ENCODE peak calls at places on chromosomes 2 and 18, in ten cellular contexts. One of them, this sample, is unnamed.
A peak's percentile ranks its signal among the peaks of the same experiment; 100 is the strongest.

GRCh38 chr2:68796306-68796905 is 61.8 kb downstream of the ARHGAP25 start:
- DNase-seq in NCI-H524: no peak
- DNase-seq in progenitor cell of endocrine pancreas: no peak
- DNase-seq in BE2C: no peak
- DNase-seq in WTC11: no peak
- DNase-seq in stimulated activated CD4-positive, alpha-beta T cell treated with anti-CD3 and anti-CD28 coated beads, Interleukin-15, amount 100 ng/mL, for 24 hours: no peak
- DNase-seq in EL: peak; percentile 19
- DNase-seq in GM20000: no peak
- DNase-seq in NCI-H460: no peak
- DNase-seq in MV-4-11: peak; percentile 83
- DNase-seq in this sample: no peak

GRCh38 chr18:21129586-21130216 is 18.1 kb upstream of the ROCK1 start:
- DNase-seq in NCI-H524: no peak
- DNase-seq in progenitor cell of endocrine pancreas: no peak
- DNase-seq in BE2C: no peak
- DNase-seq in WTC11: no peak
- DNase-seq in stimulated activated CD4-positive, alpha-beta T cell treated with anti-CD3 and anti-CD28 coated beads, Interleukin-15, amount 100 ng/mL, for 24 hours: no peak
- DNase-seq in EL: peak; percentile 70
- DNase-seq in GM20000: no peak
- DNase-seq in NCI-H460: no peak
- DNase-seq in MV-4-11: no peak
- DNase-seq in this sample: no peak

GRCh38 chr2:893311-893710 is 57.3 kb upstream of the SNTG2 start:
- DNase-seq in NCI-H524: peak; percentile 15
- DNase-seq in progenitor cell of endocrine pancreas: no peak
- DNase-seq in BE2C: peak; percentile 45
- DNase-seq in WTC11: peak; percentile 81
- DNase-seq in stimulated activated CD4-positive, alpha-beta T cell treated with anti-CD3 and anti-CD28 coated beads, Interleukin-15, amount 100 ng/mL, for 24 hours: no peak
- DNase-seq in EL: peak; percentile 14
- DNase-seq in GM20000: no peak
- DNase-seq in NCI-H460: peak; percentile 9
- DNase-seq in MV-4-11: no peak
- DNase-seq in this sample: no peak

GRCh38 chr2:79219383-79219988 is 59.9 kb upstream of the REG3A start:
- DNase-seq in NCI-H524: peak; percentile 54
- DNase-seq in progenitor cell of endocrine pancreas: peak; percentile 31
- DNase-seq in BE2C: peak; percentile 37
- DNase-seq in WTC11: peak; percentile 56
- DNase-seq in stimulated activated CD4-positive, alpha-beta T cell treated with anti-CD3 and anti-CD28 coated beads, Interleukin-15, amount 100 ng/mL, for 24 hours: peak; percentile 25
- DNase-seq in EL: peak; percentile 0
- DNase-seq in GM20000: peak; percentile 34
- DNase-seq in NCI-H460: peak; percentile 45
- DNase-seq in MV-4-11: peak; percentile 46
- DNase-seq in this sample: no peak

GRCh38 chr2:232816656-232817055 is 40.3 kb upstream of the KCNJ13 start:
- DNase-seq in NCI-H524: no peak
- DNase-seq in progenitor cell of endocrine pancreas: no peak
- DNase-seq in BE2C: no peak
- DNase-seq in WTC11: no peak
- DNase-seq in stimulated activated CD4-positive, alpha-beta T cell treated with anti-CD3 and anti-CD28 coated beads, Interleukin-15, amount 100 ng/mL, for 24 hours: no peak
- DNase-seq in EL: no peak
- DNase-seq in GM20000: no peak
- DNase-seq in NCI-H460: no peak
- DNase-seq in MV-4-11: peak; percentile 44
- DNase-seq in this sample: no peak

GRCh38 chr2:202317080-202317859 is 51.7 kb downstream of the NOP58 start:
- DNase-seq in NCI-H524: no peak
- DNase-seq in progenitor cell of endocrine pancreas: no peak
- DNase-seq in BE2C: peak; percentile 66
- DNase-seq in WTC11: no peak
- DNase-seq in stimulated activated CD4-positive, alpha-beta T cell treated with anti-CD3 and anti-CD28 coated beads, Interleukin-15, amount 100 ng/mL, for 24 hours: no peak
- DNase-seq in EL: peak; percentile 91
- DNase-seq in GM20000: no peak
- DNase-seq in NCI-H460: no peak
- DNase-seq in MV-4-11: no peak
- DNase-seq in this sample: no peak

GRCh38 chr18:56639094-56639361 is 636 bp upstream of the TXNL1 start:
- DNase-seq in NCI-H524: peak; percentile 31
- DNase-seq in progenitor cell of endocrine pancreas: no peak
- DNase-seq in BE2C: no peak
- DNase-seq in WTC11: no peak
- DNase-seq in stimulated activated CD4-positive, alpha-beta T cell treated with anti-CD3 and anti-CD28 coated beads, Interleukin-15, amount 100 ng/mL, for 24 hours: no peak
- DNase-seq in EL: no peak
- DNase-seq in GM20000: no peak
- DNase-seq in NCI-H460: no peak
- DNase-seq in MV-4-11: no peak
- DNase-seq in this sample: no peak

GRCh38 chr2:76808776-76809175 is 713.4 kb downstream of the LRRTM4 start:
- DNase-seq in NCI-H524: no peak
- DNase-seq in progenitor cell of endocrine pancreas: no peak
- DNase-seq in BE2C: no peak
- DNase-seq in WTC11: no peak
- DNase-seq in stimulated activated CD4-positive, alpha-beta T cell treated with anti-CD3 and anti-CD28 coated beads, Interleukin-15, amount 100 ng/mL, for 24 hours: no peak
- DNase-seq in EL: no peak
- DNase-seq in GM20000: no peak
- DNase-seq in NCI-H460: no peak
- DNase-seq in MV-4-11: no peak
- DNase-seq in this sample: no peak

GRCh38 chr18:67417864-67418523 is 98.5 kb downstream of the DSEL start:
- DNase-seq in NCI-H524: no peak
- DNase-seq in progenitor cell of endocrine pancreas: no peak
- DNase-seq in BE2C: no peak
- DNase-seq in WTC11: no peak
- DNase-seq in stimulated activated CD4-positive, alpha-beta T cell treated with anti-CD3 and anti-CD28 coated beads, Interleukin-15, amount 100 ng/mL, for 24 hours: peak; percentile 1
- DNase-seq in EL: peak; percentile 49
- DNase-seq in GM20000: peak; percentile 17
- DNase-seq in NCI-H460: peak; percentile 30
- DNase-seq in MV-4-11: peak; percentile 40
- DNase-seq in this sample: no peak

GRCh38 chr2:15730545-15731212 is 139.0 kb downstream of the DDX1 start:
- DNase-seq in NCI-H524: peak; percentile 73
- DNase-seq in progenitor cell of endocrine pancreas: no peak
- DNase-seq in BE2C: peak; percentile 92
- DNase-seq in WTC11: no peak
- DNase-seq in stimulated activated CD4-positive, alpha-beta T cell treated with anti-CD3 and anti-CD28 coated beads, Interleukin-15, amount 100 ng/mL, for 24 hours: no peak
- DNase-seq in EL: peak; percentile 86
- DNase-seq in GM20000: no peak
- DNase-seq in NCI-H460: peak; percentile 87
- DNase-seq in MV-4-11: peak; percentile 76
- DNase-seq in this sample: peak; percentile 30

GRCh38 chr18:37107748-37108522 is 279.0 kb downstream of the KIAA1328 start:
- DNase-seq in NCI-H524: no peak
- DNase-seq in progenitor cell of endocrine pancreas: no peak
- DNase-seq in BE2C: no peak
- DNase-seq in WTC11: no peak
- DNase-seq in stimulated activated CD4-positive, alpha-beta T cell treated with anti-CD3 and anti-CD28 coated beads, Interleukin-15, amount 100 ng/mL, for 24 hours: no peak
- DNase-seq in EL: no peak
- DNase-seq in GM20000: no peak
- DNase-seq in NCI-H460: no peak
- DNase-seq in MV-4-11: no peak
- DNase-seq in this sample: no peak

GRCh38 chr2:3650140-3650944 is 7.7 kb upstream of the ALLC start:
- DNase-seq in NCI-H524: peak; percentile 46
- DNase-seq in progenitor cell of endocrine pancreas: no peak
- DNase-seq in BE2C: peak; percentile 32
- DNase-seq in WTC11: no peak
- DNase-seq in stimulated activated CD4-positive, alpha-beta T cell treated with anti-CD3 and anti-CD28 coated beads, Interleukin-15, amount 100 ng/mL, for 24 hours: no peak
- DNase-seq in EL: no peak
- DNase-seq in GM20000: no peak
- DNase-seq in NCI-H460: no peak
- DNase-seq in MV-4-11: no peak
- DNase-seq in this sample: no peak

GRCh38 chr18:58977801-58978200 is 113.1 kb downstream of the ZNF532 start:
- DNase-seq in NCI-H524: no peak
- DNase-seq in progenitor cell of endocrine pancreas: no peak
- DNase-seq in BE2C: no peak
- DNase-seq in WTC11: no peak
- DNase-seq in stimulated activated CD4-positive, alpha-beta T cell treated with anti-CD3 and anti-CD28 coated beads, Interleukin-15, amount 100 ng/mL, for 24 hours: no peak
- DNase-seq in EL: no peak
- DNase-seq in GM20000: no peak
- DNase-seq in NCI-H460: no peak
- DNase-seq in MV-4-11: no peak
- DNase-seq in this sample: no peak

GRCh38 chr18:49011291-49011746 is 60.6 kb upstream of the SMAD7 start:
- DNase-seq in NCI-H524: no peak
- DNase-seq in progenitor cell of endocrine pancreas: no peak
- DNase-seq in BE2C: no peak
- DNase-seq in WTC11: peak; percentile 12
- DNase-seq in stimulated activated CD4-positive, alpha-beta T cell treated with anti-CD3 and anti-CD28 coated beads, Interleukin-15, amount 100 ng/mL, for 24 hours: no peak
- DNase-seq in EL: no peak
- DNase-seq in GM20000: no peak
- DNase-seq in NCI-H460: no peak
- DNase-seq in MV-4-11: no peak
- DNase-seq in this sample: no peak

GRCh38 chr2:190409616-190410015 is 1.5 kb downstream of the MFSD6 start:
- DNase-seq in NCI-H524: peak; percentile 26
- DNase-seq in progenitor cell of endocrine pancreas: no peak
- DNase-seq in BE2C: no peak
- DNase-seq in WTC11: no peak
- DNase-seq in stimulated activated CD4-positive, alpha-beta T cell treated with anti-CD3 and anti-CD28 coated beads, Interleukin-15, amount 100 ng/mL, for 24 hours: no peak
- DNase-seq in EL: no peak
- DNase-seq in GM20000: no peak
- DNase-seq in NCI-H460: no peak
- DNase-seq in MV-4-11: no peak
- DNase-seq in this sample: no peak

GRCh38 chr18:62885804-62886203 is 170.5 kb downstream of the PHLPP1 start:
- DNase-seq in NCI-H524: no peak
- DNase-seq in progenitor cell of endocrine pancreas: no peak
- DNase-seq in BE2C: no peak
- DNase-seq in WTC11: no peak
- DNase-seq in stimulated activated CD4-positive, alpha-beta T cell treated with anti-CD3 and anti-CD28 coated beads, Interleukin-15, amount 100 ng/mL, for 24 hours: no peak
- DNase-seq in EL: no peak
- DNase-seq in GM20000: no peak
- DNase-seq in NCI-H460: no peak
- DNase-seq in MV-4-11: no peak
- DNase-seq in this sample: no peak

GRCh38 chr2:54908591-54908990 is 141.7 kb downstream of the RTN4 start:
- DNase-seq in NCI-H524: no peak
- DNase-seq in progenitor cell of endocrine pancreas: no peak
- DNase-seq in BE2C: no peak
- DNase-seq in WTC11: no peak
- DNase-seq in stimulated activated CD4-positive, alpha-beta T cell treated with anti-CD3 and anti-CD28 coated beads, Interleukin-15, amount 100 ng/mL, for 24 hours: no peak
- DNase-seq in EL: no peak
- DNase-seq in GM20000: no peak
- DNase-seq in NCI-H460: no peak
- DNase-seq in MV-4-11: no peak
- DNase-seq in this sample: no peak

GRCh38 chr2:74881626-74882298 is 47.8 kb downstream of the HK2 start:
- DNase-seq in NCI-H524: no peak
- DNase-seq in progenitor cell of endocrine pancreas: no peak
- DNase-seq in BE2C: no peak
- DNase-seq in WTC11: no peak
- DNase-seq in stimulated activated CD4-positive, alpha-beta T cell treated with anti-CD3 and anti-CD28 coated beads, Interleukin-15, amount 100 ng/mL, for 24 hours: no peak
- DNase-seq in EL: no peak
- DNase-seq in GM20000: no peak
- DNase-seq in NCI-H460: no peak
- DNase-seq in MV-4-11: no peak
- DNase-seq in this sample: no peak

GRCh38 chr2:215793747-215794595 is 219.4 kb downstream of the MREG start:
- DNase-seq in NCI-H524: no peak
- DNase-seq in progenitor cell of endocrine pancreas: no peak
- DNase-seq in BE2C: no peak
- DNase-seq in WTC11: no peak
- DNase-seq in stimulated activated CD4-positive, alpha-beta T cell treated with anti-CD3 and anti-CD28 coated beads, Interleukin-15, amount 100 ng/mL, for 24 hours: peak; percentile 65
- DNase-seq in EL: peak; percentile 87
- DNase-seq in GM20000: no peak
- DNase-seq in NCI-H460: no peak
- DNase-seq in MV-4-11: peak; percentile 94
- DNase-seq in this sample: peak; percentile 9

GRCh38 chr2:108936868-108937265 is 52.2 kb downstream of the EDAR start:
- DNase-seq in NCI-H524: no peak
- DNase-seq in progenitor cell of endocrine pancreas: no peak
- DNase-seq in BE2C: no peak
- DNase-seq in WTC11: no peak
- DNase-seq in stimulated activated CD4-positive, alpha-beta T cell treated with anti-CD3 and anti-CD28 coated beads, Interleukin-15, amount 100 ng/mL, for 24 hours: no peak
- DNase-seq in EL: no peak
- DNase-seq in GM20000: no peak
- DNase-seq in NCI-H460: no peak
- DNase-seq in MV-4-11: no peak
- DNase-seq in this sample: no peak

GRCh38 chr2:35508601-35509000 is 847.0 kb upstream of the CRIM1 start:
- DNase-seq in NCI-H524: no peak
- DNase-seq in progenitor cell of endocrine pancreas: no peak
- DNase-seq in BE2C: no peak
- DNase-seq in WTC11: no peak
- DNase-seq in stimulated activated CD4-positive, alpha-beta T cell treated with anti-CD3 and anti-CD28 coated beads, Interleukin-15, amount 100 ng/mL, for 24 hours: no peak
- DNase-seq in EL: no peak
- DNase-seq in GM20000: no peak
- DNase-seq in NCI-H460: no peak
- DNase-seq in MV-4-11: no peak
- DNase-seq in this sample: no peak

GRCh38 chr2:119536707-119537106 is 7.5 kb upstream of the CFAP221 start:
- DNase-seq in NCI-H524: no peak
- DNase-seq in progenitor cell of endocrine pancreas: no peak
- DNase-seq in BE2C: no peak
- DNase-seq in WTC11: no peak
- DNase-seq in stimulated activated CD4-positive, alpha-beta T cell treated with anti-CD3 and anti-CD28 coated beads, Interleukin-15, amount 100 ng/mL, for 24 hours: no peak
- DNase-seq in EL: no peak
- DNase-seq in GM20000: no peak
- DNase-seq in NCI-H460: no peak
- DNase-seq in MV-4-11: no peak
- DNase-seq in this sample: no peak

GRCh38 chr2:144452169-144453038 is 67.5 kb downstream of the ZEB2 start:
- DNase-seq in NCI-H524: peak; percentile 39
- DNase-seq in progenitor cell of endocrine pancreas: no peak
- DNase-seq in BE2C: peak; percentile 24
- DNase-seq in WTC11: peak; percentile 29
- DNase-seq in stimulated activated CD4-positive, alpha-beta T cell treated with anti-CD3 and anti-CD28 coated beads, Interleukin-15, amount 100 ng/mL, for 24 hours: no peak
- DNase-seq in EL: peak; percentile 60
- DNase-seq in GM20000: no peak
- DNase-seq in NCI-H460: no peak
- DNase-seq in MV-4-11: no peak
- DNase-seq in this sample: no peak

GRCh38 chr2:37623971-37624897 is 47.2 kb downstream of the CDC42EP3 start:
- DNase-seq in NCI-H524: no peak
- DNase-seq in progenitor cell of endocrine pancreas: no peak
- DNase-seq in BE2C: no peak
- DNase-seq in WTC11: no peak
- DNase-seq in stimulated activated CD4-positive, alpha-beta T cell treated with anti-CD3 and anti-CD28 coated beads, Interleukin-15, amount 100 ng/mL, for 24 hours: peak; percentile 34
- DNase-seq in EL: peak; percentile 75
- DNase-seq in GM20000: peak; percentile 71
- DNase-seq in NCI-H460: no peak
- DNase-seq in MV-4-11: peak; percentile 67
- DNase-seq in this sample: peak; percentile 76

GRCh38 chr18:6752200-6752873 is 22.8 kb downstream of the ARHGAP28 start:
- DNase-seq in NCI-H524: no peak
- DNase-seq in progenitor cell of endocrine pancreas: no peak
- DNase-seq in BE2C: no peak
- DNase-seq in WTC11: peak; percentile 70
- DNase-seq in stimulated activated CD4-positive, alpha-beta T cell treated with anti-CD3 and anti-CD28 coated beads, Interleukin-15, amount 100 ng/mL, for 24 hours: no peak
- DNase-seq in EL: peak; percentile 51
- DNase-seq in GM20000: no peak
- DNase-seq in NCI-H460: no peak
- DNase-seq in MV-4-11: no peak
- DNase-seq in this sample: no peak

GRCh38 chr2:186588940-186589732 is 720 bp upstream of the ITGAV start:
- DNase-seq in NCI-H524: no peak
- DNase-seq in progenitor cell of endocrine pancreas: no peak
- DNase-seq in BE2C: no peak
- DNase-seq in WTC11: no peak
- DNase-seq in stimulated activated CD4-positive, alpha-beta T cell treated with anti-CD3 and anti-CD28 coated beads, Interleukin-15, amount 100 ng/mL, for 24 hours: no peak
- DNase-seq in EL: no peak
- DNase-seq in GM20000: no peak
- DNase-seq in NCI-H460: no peak
- DNase-seq in MV-4-11: no peak
- DNase-seq in this sample: no peak

GRCh38 chr18:28063181-28063790 is 113.6 kb downstream of the CDH2 start:
- DNase-seq in NCI-H524: no peak
- DNase-seq in progenitor cell of endocrine pancreas: no peak
- DNase-seq in BE2C: no peak
- DNase-seq in WTC11: no peak
- DNase-seq in stimulated activated CD4-positive, alpha-beta T cell treated with anti-CD3 and anti-CD28 coated beads, Interleukin-15, amount 100 ng/mL, for 24 hours: no peak
- DNase-seq in EL: peak; percentile 62
- DNase-seq in GM20000: no peak
- DNase-seq in NCI-H460: no peak
- DNase-seq in MV-4-11: no peak
- DNase-seq in this sample: no peak

GRCh38 chr18:76437011-76437410 is 58.0 kb downstream of the ZNF516 start:
- DNase-seq in NCI-H524: no peak
- DNase-seq in progenitor cell of endocrine pancreas: no peak
- DNase-seq in BE2C: no peak
- DNase-seq in WTC11: no peak
- DNase-seq in stimulated activated CD4-positive, alpha-beta T cell treated with anti-CD3 and anti-CD28 coated beads, Interleukin-15, amount 100 ng/mL, for 24 hours: no peak
- DNase-seq in EL: no peak
- DNase-seq in GM20000: no peak
- DNase-seq in NCI-H460: no peak
- DNase-seq in MV-4-11: no peak
- DNase-seq in this sample: no peak

This sample was measured in GM06990.